ENCODE peak calls at places on chromosomes 4 and X, in six cellular contexts. One of them, this sample, is unnamed. For H3K4me1, the result is how much of the 10 kb centered on the place peaks cover.

GRCh38 chrX:133053854-133054565 is 42.9 kb downstream of the USP26 start:
- DNase-seq in lung: no peak
- DNase-seq in cardiac muscle cell: no peak
- DNase-seq in OCI-LY7: no peak
- DNase-seq in transverse colon: no peak
- DNase-seq in aorta: no peak
- DNase-seq in this sample: no peak

GRCh38 chrX:135087867-135088266 is 32.5 kb downstream of the ETDB start:
- DNase-seq in aorta: no peak
- DNase-seq in lung: no peak
- DNase-seq in OCI-LY7: no peak
- DNase-seq in transverse colon: no peak
- DNase-seq in cardiac muscle cell: no peak
- DNase-seq in this sample: no peak

GRCh38 chr4:96145671-96146070 is 305.8 kb downstream of the PDHA2 start:
- DNase-seq in OCI-LY7: no peak
- DNase-seq in aorta: no peak
- DNase-seq in transverse colon: no peak
- DNase-seq in cardiac muscle cell: peak
- DNase-seq in lung: no peak
- DNase-seq in this sample: no peak

GRCh38 chrX:9148626-9149385 is 114.9 kb upstream of the FAM9B start:
- DNase-seq in transverse colon: no peak
- DNase-seq in lung: no peak
- DNase-seq in OCI-LY7: no peak
- DNase-seq in cardiac muscle cell: peak
- DNase-seq in aorta: no peak
- DNase-seq in this sample: no peak

GRCh38 chr4:162163892-162164759 is at the start of gene FSTL5:
- DNase-seq in lung: peak
- DNase-seq in transverse colon: peak
- DNase-seq in cardiac muscle cell: peak
- DNase-seq in OCI-LY7: no peak
- DNase-seq in aorta: peak
- DNase-seq in this sample: peak

GRCh38 chrX:69093960-69094935 is 71.0 kb downstream of the PJA1 start:
- DNase-seq in aorta: no peak
- DNase-seq in transverse colon: peak
- DNase-seq in OCI-LY7: peak
- DNase-seq in lung: no peak
- DNase-seq in cardiac muscle cell: peak
- DNase-seq in this sample: peak

GRCh38 chr4:52606766-52607165 is 52.3 kb downstream of the USP46 start:
- DNase-seq in aorta: no peak
- DNase-seq in OCI-LY7: no peak
- DNase-seq in lung: no peak
- DNase-seq in cardiac muscle cell: no peak
- DNase-seq in transverse colon: no peak
- DNase-seq in this sample: no peak

GRCh38 chr4:151407466-151408379 is 1.3 kb upstream of the FHIP1A start:
- DNase-seq in OCI-LY7: no peak
- DNase-seq in lung: peak
- DNase-seq in transverse colon: peak
- DNase-seq in cardiac muscle cell: no peak
- DNase-seq in aorta: peak
- DNase-seq in this sample: no peak

GRCh38 chr4:102551946-102552575 is 50.9 kb downstream of the NFKB1 start:
- DNase-seq in transverse colon: no peak
- DNase-seq in OCI-LY7: no peak
- DNase-seq in aorta: no peak
- DNase-seq in cardiac muscle cell: no peak
- DNase-seq in lung: no peak
- DNase-seq in this sample: no peak

GRCh38 chr4:113699772-113700171 is 61.8 kb downstream of the CAMK2D start:
- DNase-seq in lung: no peak
- DNase-seq in OCI-LY7: no peak
- DNase-seq in aorta: no peak
- DNase-seq in cardiac muscle cell: no peak
- DNase-seq in transverse colon: no peak
- DNase-seq in this sample: no peak

GRCh38 chr4:82798168-82799005 is at the start of gene SCD5:
- DNase-seq in OCI-LY7: peak
- DNase-seq in transverse colon: peak
- DNase-seq in lung: peak
- DNase-seq in aorta: peak
- DNase-seq in cardiac muscle cell: peak
- DNase-seq in this sample: peak

GRCh38 chr4:168589154-168589553 is 92.3 kb downstream of the PALLD start:
- DNase-seq in transverse colon: no peak
- DNase-seq in lung: no peak
- DNase-seq in OCI-LY7: no peak
- DNase-seq in cardiac muscle cell: peak
- DNase-seq in aorta: no peak
- DNase-seq in this sample: no peak

GRCh38 chrX:18461431-18461830 is 36.0 kb downstream of the CDKL5 start:
- DNase-seq in transverse colon: no peak
- DNase-seq in lung: no peak
- DNase-seq in aorta: no peak
- DNase-seq in OCI-LY7: no peak
- DNase-seq in cardiac muscle cell: peak
- DNase-seq in this sample: no peak

GRCh38 chrX:120512222-120512621 is 43.1 kb upstream of the LAMP2 start:
- DNase-seq in aorta: no peak
- DNase-seq in OCI-LY7: no peak
- DNase-seq in transverse colon: no peak
- DNase-seq in cardiac muscle cell: no peak
- DNase-seq in lung: no peak
- DNase-seq in this sample: no peak

GRCh38 chr4:54541426-54542118 is 116.2 kb upstream of the KIT start:
- DNase-seq in OCI-LY7: no peak
- DNase-seq in lung: no peak
- DNase-seq in cardiac muscle cell: peak
- DNase-seq in aorta: no peak
- DNase-seq in transverse colon: no peak
- DNase-seq in this sample: no peak

GRCh38 chr4:48173055-48173991 is 39.3 kb upstream of the TXK start:
- DNase-seq in aorta: no peak
- DNase-seq in lung: no peak
- DNase-seq in transverse colon: no peak
- DNase-seq in cardiac muscle cell: peak
- DNase-seq in OCI-LY7: no peak
- DNase-seq in this sample: no peak

GRCh38 chr4:186910385-186910784 is 186.7 kb upstream of the FAT1 start:
- DNase-seq in lung: no peak
- DNase-seq in transverse colon: no peak
- DNase-seq in aorta: no peak
- DNase-seq in cardiac muscle cell: no peak
- DNase-seq in OCI-LY7: no peak
- DNase-seq in this sample: no peak

GRCh38 chrX:51902651-51903050 is 9.2 kb downstream of the MAGED1 start:
- DNase-seq in OCI-LY7: no peak
- DNase-seq in aorta: no peak
- DNase-seq in lung: no peak
- DNase-seq in cardiac muscle cell: no peak
- DNase-seq in transverse colon: no peak
- DNase-seq in this sample: no peak

GRCh38 chrX:16852617-16853179 is 17.5 kb downstream of the RBBP7 start:
- DNase-seq in aorta: no peak
- DNase-seq in lung: no peak
- DNase-seq in cardiac muscle cell: no peak
- DNase-seq in OCI-LY7: no peak
- DNase-seq in transverse colon: no peak
- DNase-seq in this sample: no peak

GRCh38 chr4:79689735-79690134 is 281.7 kb upstream of the GK2 start:
- DNase-seq in cardiac muscle cell: no peak
- DNase-seq in aorta: no peak
- DNase-seq in transverse colon: no peak
- DNase-seq in OCI-LY7: no peak
- DNase-seq in lung: no peak
- DNase-seq in this sample: no peak

GRCh38 chr4:170047774-170048354 is 21.7 kb upstream of the MFAP3L start:
- DNase-seq in lung: peak
- DNase-seq in aorta: no peak
- DNase-seq in OCI-LY7: peak
- DNase-seq in cardiac muscle cell: peak
- DNase-seq in transverse colon: peak
- DNase-seq in this sample: peak

GRCh38 chr4:53646792-53647191 is 55.5 kb upstream of the LNX1 start:
- DNase-seq in lung: no peak
- DNase-seq in aorta: no peak
- DNase-seq in OCI-LY7: no peak
- DNase-seq in transverse colon: peak
- DNase-seq in cardiac muscle cell: no peak
- DNase-seq in this sample: no peak

GRCh38 chr4:128776794-128777216 is 32.7 kb upstream of the JADE1 start:
- DNase-seq in transverse colon: peak
- DNase-seq in lung: peak
- DNase-seq in cardiac muscle cell: peak
- DNase-seq in aorta: peak
- DNase-seq in OCI-LY7: no peak
- DNase-seq in this sample: no peak

GRCh38 chr4:164252286-164252685 is 501.6 kb upstream of the SMIM31 start:
- DNase-seq in aorta: no peak
- DNase-seq in OCI-LY7: no peak
- DNase-seq in lung: no peak
- DNase-seq in transverse colon: no peak
- DNase-seq in cardiac muscle cell: no peak
- DNase-seq in this sample: no peak

GRCh38 chr4:150348079-150348478 is 233.9 kb upstream of the MAB21L2 start:
- DNase-seq in OCI-LY7: no peak
- DNase-seq in aorta: no peak
- DNase-seq in lung: no peak
- DNase-seq in transverse colon: no peak
- DNase-seq in cardiac muscle cell: peak
- DNase-seq in this sample: no peak

GRCh38 chr4:152064753-152065152 is 303.9 kb upstream of the GATB start:
- DNase-seq in aorta: no peak
- DNase-seq in OCI-LY7: no peak
- DNase-seq in transverse colon: no peak
- DNase-seq in lung: no peak
- DNase-seq in cardiac muscle cell: no peak
- DNase-seq in this sample: no peak

GRCh38 chrX:40646489-40647306 is 663 bp downstream of the CXorf38 start:
- DNase-seq in OCI-LY7: peak
- DNase-seq in lung: peak
- DNase-seq in transverse colon: peak
- DNase-seq in cardiac muscle cell: peak
- DNase-seq in aorta: peak
- DNase-seq in this sample: peak

GRCh38 chr4:101346562-101347266 is 612 bp downstream of the PPP3CA start:
- DNase-seq in lung: peak
- DNase-seq in aorta: peak
- DNase-seq in cardiac muscle cell: peak
- DNase-seq in transverse colon: peak
- DNase-seq in OCI-LY7: peak
- DNase-seq in this sample: peak

DNA sequence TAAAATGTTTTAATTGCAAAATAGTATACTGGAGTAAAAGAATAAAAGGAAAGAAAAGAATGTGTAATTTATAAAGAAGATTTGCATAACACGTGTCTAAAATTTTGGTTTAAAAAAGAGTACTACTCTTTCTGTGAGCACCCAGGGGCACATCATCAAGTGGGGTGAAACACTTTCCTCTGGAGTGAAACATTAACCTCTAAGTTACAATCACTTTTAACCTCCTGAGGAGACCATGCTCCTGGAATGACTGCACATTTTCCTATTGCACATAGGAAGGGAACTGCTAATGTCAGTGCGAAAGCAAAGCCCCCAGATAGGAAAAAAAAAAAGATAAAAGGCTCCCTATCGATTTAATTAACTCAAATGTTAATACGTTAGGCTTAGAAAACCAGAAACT is 13.3 kb downstream of the VEGFC start:
- DNase-seq in transverse colon: no peak
- DNase-seq in lung: no peak
- DNase-seq in cardiac muscle cell: no peak
- DNase-seq in OCI-LY7: no peak
- DNase-seq in aorta: no peak
- DNase-seq in this sample: no peak
- H3K4me1 ChIP-seq in transverse colon: under half
- H3K4me1 ChIP-seq in lung: under half
- H3K4me1 ChIP-seq in cardiac muscle cell: under half
- H3K4me1 ChIP-seq in OCI-LY7: under half
- H3K4me1 ChIP-seq in aorta: under half
- H3K4me1 ChIP-seq in this sample: under half

GRCh38 chr4:142379277-142380051 is 466.6 kb downstream of the INPP4B start:
- DNase-seq in lung: no peak
- DNase-seq in transverse colon: no peak
- DNase-seq in OCI-LY7: no peak
- DNase-seq in cardiac muscle cell: peak
- DNase-seq in aorta: no peak
- DNase-seq in this sample: no peak
- H3K4me1 ChIP-seq in lung: under half
- H3K4me1 ChIP-seq in transverse colon: under half
- H3K4me1 ChIP-seq in OCI-LY7: under half
- H3K4me1 ChIP-seq in cardiac muscle cell: half or more
- H3K4me1 ChIP-seq in aorta: under half
- H3K4me1 ChIP-seq in this sample: under half

GRCh38 chr4:2928242-2929155 is 34.7 kb downstream of the NOP14 start:
- DNase-seq in lung: no peak
- DNase-seq in transverse colon: no peak
- DNase-seq in OCI-LY7: no peak
- DNase-seq in aorta: peak
- DNase-seq in cardiac muscle cell: no peak
- DNase-seq in this sample: no peak
- H3K4me1 ChIP-seq in lung: under half
- H3K4me1 ChIP-seq in transverse colon: under half
- H3K4me1 ChIP-seq in OCI-LY7: under half
- H3K4me1 ChIP-seq in aorta: under half
- H3K4me1 ChIP-seq in cardiac muscle cell: under half
- H3K4me1 ChIP-seq in this sample: under half

GRCh38 chr4:118753096-118753495 is 67.9 kb downstream of the METTL14 start:
- DNase-seq in lung: no peak
- DNase-seq in cardiac muscle cell: no peak
- DNase-seq in OCI-LY7: no peak
- DNase-seq in transverse colon: no peak
- DNase-seq in aorta: no peak
- DNase-seq in this sample: no peak

GRCh38 chr4:118754890-118755289 is 69.7 kb downstream of the METTL14 start:
- DNase-seq in cardiac muscle cell: peak
- DNase-seq in OCI-LY7: no peak
- DNase-seq in lung: no peak
- DNase-seq in aorta: no peak
- DNase-seq in transverse colon: no peak
- DNase-seq in this sample: no peak

GRCh38 chr4:118753685-118754084 is 68.5 kb downstream of the METTL14 start:
- DNase-seq in aorta: no peak
- DNase-seq in transverse colon: no peak
- DNase-seq in lung: no peak
- DNase-seq in OCI-LY7: no peak
- DNase-seq in cardiac muscle cell: no peak
- DNase-seq in this sample: no peak

GRCh38 chr4:118751634-118752293 is 66.6 kb downstream of the METTL14 start:
- DNase-seq in cardiac muscle cell: peak
- DNase-seq in transverse colon: no peak
- DNase-seq in aorta: no peak
- DNase-seq in OCI-LY7: no peak
- DNase-seq in lung: no peak
- DNase-seq in this sample: no peak

GRCh38 chr4:118752551-118752950 is 67.4 kb downstream of the METTL14 start:
- DNase-seq in transverse colon: no peak
- DNase-seq in lung: no peak
- DNase-seq in OCI-LY7: no peak
- DNase-seq in aorta: no peak
- DNase-seq in cardiac muscle cell: peak
- DNase-seq in this sample: no peak
- H3K4me1 ChIP-seq in transverse colon: half or more
- H3K4me1 ChIP-seq in lung: under half
- H3K4me1 ChIP-seq in OCI-LY7: under half
- H3K4me1 ChIP-seq in aorta: under half
- H3K4me1 ChIP-seq in cardiac muscle cell: under half
- H3K4me1 ChIP-seq in this sample: under half

GRCh38 chr4:84499065-84499982 is at the start of gene NKX6-1:
- DNase-seq in aorta: peak
- DNase-seq in transverse colon: peak
- DNase-seq in lung: no peak
- DNase-seq in cardiac muscle cell: peak
- DNase-seq in OCI-LY7: no peak
- DNase-seq in this sample: no peak
- H3K4me1 ChIP-seq in aorta: under half
- H3K4me1 ChIP-seq in transverse colon: under half
- H3K4me1 ChIP-seq in lung: under half
- H3K4me1 ChIP-seq in cardiac muscle cell: under half
- H3K4me1 ChIP-seq in OCI-LY7: under half
- H3K4me1 ChIP-seq in this sample: under half

This sample was measured in CD4-positive, CD25-positive, alpha-beta regulatory T cell.